ENCODE peak calls at places on chromosomes 1 and 21, in seven cellular contexts. A is transverse colon, D is foreskin keratinocyte, W is ovary, S is thoracic aorta, L is neuronal stem cell, M is heart left ventricle. J is an unnamed sample.

GRCh38 chr1:103561612-103562395 is 9.6 kb upstream of the AMY2B start:
- DNase-seq in A (no peak), D (peak; percentile 1), W (no peak), S (no peak), L (no peak), M (no peak), J (peak; percentile 22)

GRCh38 chr21:44913425-44914175 is 7.1 kb downstream of the ITGB2 start:
- DNase-seq in A (no peak), D (no peak), W (no peak), S (no peak), L (no peak), M (no peak), J (no peak)

GRCh38 chr1:241077386-241078147 is 279.4 kb downstream of the RGS7 start:
- DNase-seq in A (no peak), D (no peak), W (no peak), S (no peak), L (no peak), M (no peak), J (peak; percentile 3)

GRCh38 chr1:114295321-114295720 is 141.7 kb upstream of the SYT6 start:
- DNase-seq in A (no peak), D (no peak), W (no peak), S (no peak), L (no peak), M (no peak), J (no peak)

GRCh38 chr1:206890690-206891089 is 6.6 kb upstream of the IL24 start:
- DNase-seq in A (peak; percentile 33), D (peak; percentile 95), W (no peak), S (no peak), L (no peak), M (no peak), J (peak; percentile 93)

GRCh38 chr1:99304725-99305282 is 40.5 kb downstream of the PLPPR4 start:
- DNase-seq in A (no peak), D (no peak), W (no peak), S (no peak), L (no peak), M (no peak), J (no peak)

GRCh38 chr1:12272770-12273169 is 42.9 kb downstream of the VPS13D start:
- DNase-seq in A (no peak), D (no peak), W (no peak), S (no peak), L (no peak), M (no peak), J (no peak)

GRCh38 chr1:161305872-161306519 is 3.8 kb downstream of the MPZ start:
- DNase-seq in A (peak; percentile 91), D (peak; percentile 69), W (peak; percentile 79), S (peak; percentile 21), L (peak; percentile 56), M (peak; percentile 77), J (peak; percentile 51)

GRCh38 chr21:35517848-35518247 is 468.7 kb upstream of the RUNX1 start:
- DNase-seq in A (no peak), D (no peak), W (no peak), S (no peak), L (no peak), M (no peak), J (no peak)

GRCh38 chr1:68565923-68566322 is 69.0 kb upstream of the DEPDC1 start:
- DNase-seq in A (no peak), D (no peak), W (no peak), S (no peak), L (no peak), M (no peak), J (no peak)

GRCh38 chr1:30001011-30001410 is 722.4 kb downstream of the MATN1 start:
- DNase-seq in A (no peak), D (no peak), W (no peak), S (no peak), L (no peak), M (no peak), J (no peak)

GRCh38 chr1:30005972-30006619 is 717.3 kb downstream of the MATN1 start:
- DNase-seq in A (no peak), D (peak; percentile 82), W (no peak), S (no peak), L (no peak), M (no peak), J (no peak)

GRCh38 chr1:29999595-29999994 is 723.8 kb downstream of the MATN1 start:
- DNase-seq in A (no peak), D (no peak), W (no peak), S (no peak), L (no peak), M (no peak), J (no peak)

GRCh38 chr1:29998686-29999085 is 724.7 kb downstream of the MATN1 start:
- DNase-seq in A (no peak), D (no peak), W (no peak), S (no peak), L (no peak), M (no peak), J (no peak)

DNA sequence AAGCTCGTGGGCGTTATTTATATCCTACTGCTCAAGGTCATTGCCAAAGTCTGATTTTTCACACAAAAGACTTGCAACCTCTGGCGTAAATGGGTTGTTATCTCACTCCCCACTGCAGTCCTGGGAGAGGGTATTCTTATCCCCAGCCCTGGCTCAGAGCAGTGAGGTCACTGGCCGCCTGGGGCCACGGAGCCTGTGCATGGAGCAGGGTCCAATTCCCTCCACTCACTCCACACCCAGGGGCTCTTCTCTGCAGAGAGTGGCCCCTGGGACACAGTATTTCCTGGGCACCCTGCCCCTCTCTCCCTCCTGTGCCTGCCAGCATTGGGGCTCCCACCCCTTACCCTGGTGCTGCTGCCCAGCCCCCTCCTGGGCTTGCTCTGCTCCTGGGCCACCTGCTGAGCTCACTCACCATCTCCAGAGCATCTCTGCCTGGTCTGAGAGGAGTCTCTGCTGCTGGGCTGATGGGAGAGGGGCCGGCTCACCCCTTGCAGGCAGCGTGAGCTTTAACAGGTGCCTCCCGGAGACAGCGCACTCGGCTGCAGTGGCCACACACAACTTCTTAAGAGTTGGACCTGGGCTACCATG is 721.8 kb downstream of the MATN1 start:
- DNase-seq in A (no peak), D (no peak), W (no peak), S (no peak), L (no peak), M (no peak), J (no peak)
- H3K4me1 ChIP-seq in A (no peaks in the 10 kb centered on the region), D (no peaks in the 10 kb centered on the region), W (peaks cover 6% of the 10 kb centered on the region), S (no peaks in the 10 kb centered on the region), L (peaks cover 2% of the 10 kb centered on the region), M (no peaks in the 10 kb centered on the region), J (no peaks in the 10 kb centered on the region)

DNA sequence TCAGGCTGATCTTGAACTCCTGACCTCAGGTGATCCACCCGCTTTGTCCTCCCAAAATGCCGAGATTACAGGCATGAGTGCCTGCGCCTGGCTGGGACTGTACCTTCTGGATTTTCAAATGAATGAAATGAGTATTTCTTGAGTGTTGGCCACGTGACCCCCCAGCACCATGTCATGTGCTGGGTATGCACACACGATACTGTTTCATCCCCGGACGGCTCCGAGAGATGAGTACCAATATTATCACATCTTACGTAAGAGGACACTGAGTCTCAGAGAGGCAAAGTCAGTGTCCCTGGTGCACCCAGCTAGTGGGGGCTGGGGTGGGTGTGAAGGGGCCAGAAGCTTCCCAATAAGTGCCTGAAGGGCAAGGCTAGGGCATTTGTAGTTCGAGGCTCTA is 780 bp upstream of the CROCC start:
- DNase-seq in A (no peak), D (no peak), W (no peak), S (no peak), L (no peak), M (no peak), J (no peak)
- H3K27ac ChIP-seq in A (no peak overlapping the region), D (no peak overlapping the region), W (no peak overlapping the region), S (no peak overlapping the region), L (peak overlapping the region; percentile 85), M (no peak overlapping the region), J (no peak overlapping the region)

DNA sequence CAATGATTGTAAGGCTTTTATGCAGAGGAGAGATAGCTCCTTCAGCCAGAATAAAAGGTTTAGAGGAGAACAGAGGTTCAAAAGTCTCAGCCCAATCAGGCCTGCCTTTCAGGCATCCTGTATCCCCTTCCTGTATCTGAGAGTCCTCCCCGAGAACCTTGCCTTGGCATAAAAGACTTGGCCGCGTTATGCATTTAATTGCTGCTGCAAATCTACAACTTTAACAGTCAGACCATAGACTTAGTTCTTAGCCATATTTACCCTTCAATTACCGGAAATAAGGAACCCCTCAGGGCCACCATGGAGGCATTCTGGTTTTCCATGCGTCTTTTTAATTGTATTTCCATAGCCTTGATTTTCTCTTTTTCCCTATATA is 18.3 kb upstream of the HYI start:
- DNase-seq in A (no peak), D (no peak), W (no peak), S (no peak), L (no peak), M (no peak), J (no peak)
- H3K4me1 ChIP-seq in A (no peaks in the 10 kb centered on the region), D (peaks cover 42% of the 10 kb centered on the region), W (no peaks in the 10 kb centered on the region), S (no peaks in the 10 kb centered on the region), L (peaks cover 1% of the 10 kb centered on the region), M (no peaks in the 10 kb centered on the region), J (peaks cover 8% of the 10 kb centered on the region)

GRCh38 chr1:47766832-47767740 is 230.1 kb downstream of the TRABD2B start:
- DNase-seq in A (no peak), D (no peak), W (no peak), S (no peak), L (no peak), M (no peak), J (no peak)
- H3K27ac ChIP-seq in A (no peak overlapping the region), D (no peak overlapping the region), W (no peak overlapping the region), S (no peak overlapping the region), L (no peak overlapping the region), M (no peak overlapping the region), J (no peak overlapping the region)

DNA sequence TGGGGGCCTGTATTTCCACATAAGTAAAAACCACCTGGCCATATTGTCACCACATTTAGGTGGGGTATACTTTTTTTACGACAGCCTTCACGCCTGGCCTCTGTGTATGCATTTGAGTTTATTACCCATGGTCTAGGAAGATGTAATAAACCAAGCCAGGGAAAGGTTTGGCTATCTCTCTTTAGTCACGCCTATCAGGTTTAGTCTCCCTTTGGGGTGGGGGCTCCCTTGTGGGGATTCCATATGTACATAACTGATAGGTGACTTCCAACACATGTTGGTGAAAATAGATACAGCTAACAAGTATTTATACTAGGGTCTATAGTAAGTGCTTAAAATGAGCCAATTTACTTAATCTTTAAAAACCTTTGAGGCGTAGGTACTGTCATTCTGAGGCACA is 4.2 kb downstream of the YBX1 start:
- DNase-seq in A (no peak), D (no peak), W (no peak), S (no peak), L (no peak), M (no peak), J (no peak)
- H3K4me1 ChIP-seq in A (peaks cover 80% of the 10 kb centered on the region), D (peaks cover 37% of the 10 kb centered on the region), W (peaks cover 19% of the 10 kb centered on the region), S (peaks cover 73% of the 10 kb centered on the region), L (peaks cover 10% of the 10 kb centered on the region), M (peaks cover 47% of the 10 kb centered on the region), J (peaks cover 6% of the 10 kb centered on the region)

DNA sequence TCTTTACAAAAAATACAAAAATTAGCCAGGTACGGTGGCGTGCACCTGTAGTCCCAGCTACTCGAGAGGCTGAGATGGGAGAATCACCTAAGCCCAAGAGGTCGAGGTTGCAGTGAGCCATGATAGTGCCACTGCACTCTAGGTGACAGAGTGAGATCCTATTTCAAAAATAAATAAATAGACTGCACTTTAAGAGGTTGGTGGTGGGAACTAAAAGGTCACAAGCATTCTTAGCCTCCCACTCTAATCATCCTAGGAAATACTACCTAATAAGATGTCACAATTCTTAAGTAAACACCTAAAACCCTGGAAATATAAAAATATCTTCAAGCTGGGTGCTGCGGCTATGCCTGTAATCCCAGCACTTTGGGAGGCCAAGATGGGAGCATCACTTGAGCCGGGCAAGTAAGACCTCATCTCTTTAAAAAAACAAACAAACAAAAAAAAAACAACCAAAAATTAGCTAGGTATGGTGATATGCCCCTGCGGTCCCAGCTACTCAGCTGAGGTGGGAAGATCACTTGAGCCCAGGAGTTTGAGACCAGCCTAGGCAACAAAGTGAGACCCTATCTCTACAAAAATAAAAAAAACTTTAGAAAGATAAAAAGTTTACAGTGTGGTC is 4.1 kb downstream of the DCAF8 start:
- DNase-seq in A (no peak), D (no peak), W (no peak), S (no peak), L (no peak), M (no peak), J (no peak)
- H3K27ac ChIP-seq in A (no peak overlapping the region), D (no peak overlapping the region), W (no peak overlapping the region), S (no peak overlapping the region), L (no peak overlapping the region), M (no peak overlapping the region), J (no peak overlapping the region)

GRCh38 chr1:25803368-25803767 is 3.4 kb downstream of the SELENON start:
- DNase-seq in A (no peak), D (no peak), W (no peak), S (no peak), L (no peak), M (no peak), J (no peak)
- H3K4me1 ChIP-seq in A (peaks cover 44% of the 10 kb centered on the region), D (no peaks in the 10 kb centered on the region), W (peaks cover 5% of the 10 kb centered on the region), S (peaks cover 78% of the 10 kb centered on the region), L (peaks cover 16% of the 10 kb centered on the region), M (peaks cover 33% of the 10 kb centered on the region), J (peaks cover 22% of the 10 kb centered on the region)